ENCODE peak calls at places on chromosomes 11 and 22, in six cellular contexts. One of them, this sample, is unnamed.

GRCh38 chr11:12207384-12208150 is 97.2 kb downstream of the MICAL2 start:
- DNase-seq in right atrium auricular region: no peak
- DNase-seq in mesothelial cell of epicardium: no peak
- DNase-seq in foreskin fibroblast: peak; percentile 80
- DNase-seq in CD8-positive, alpha-beta T cell: no peak
- DNase-seq in AG09309: no peak
- DNase-seq in this sample: no peak

GRCh38 chr11:17974246-17974645 is 38.6 kb downstream of the SERGEF start:
- DNase-seq in right atrium auricular region: no peak
- DNase-seq in mesothelial cell of epicardium: no peak
- DNase-seq in foreskin fibroblast: no peak
- DNase-seq in CD8-positive, alpha-beta T cell: no peak
- DNase-seq in AG09309: no peak
- DNase-seq in this sample: no peak

GRCh38 chr11:133064152-133064877 is 468.0 kb downstream of the OPCML start:
- DNase-seq in right atrium auricular region: peak; percentile 82
- DNase-seq in mesothelial cell of epicardium: peak; percentile 80
- DNase-seq in foreskin fibroblast: peak; percentile 71
- DNase-seq in CD8-positive, alpha-beta T cell: no peak
- DNase-seq in AG09309: no peak
- DNase-seq in this sample: peak; percentile 92

GRCh38 chr11:77865805-77866204 is 44.9 kb downstream of the AAMDC start:
- DNase-seq in right atrium auricular region: no peak
- DNase-seq in mesothelial cell of epicardium: no peak
- DNase-seq in foreskin fibroblast: peak; percentile 47
- DNase-seq in CD8-positive, alpha-beta T cell: no peak
- DNase-seq in AG09309: no peak
- DNase-seq in this sample: no peak

GRCh38 chr11:128985880-128986279 is 43.2 kb upstream of the TP53AIP1 start:
- DNase-seq in right atrium auricular region: no peak
- DNase-seq in mesothelial cell of epicardium: no peak
- DNase-seq in foreskin fibroblast: no peak
- DNase-seq in CD8-positive, alpha-beta T cell: no peak
- DNase-seq in AG09309: no peak
- DNase-seq in this sample: no peak

GRCh38 chr22:39960791-39961746 is 872 bp downstream of the TMA7B start:
- DNase-seq in right atrium auricular region: no peak
- DNase-seq in mesothelial cell of epicardium: no peak
- DNase-seq in foreskin fibroblast: peak; percentile 79
- DNase-seq in CD8-positive, alpha-beta T cell: peak; percentile 15
- DNase-seq in AG09309: peak; percentile 77
- DNase-seq in this sample: no peak

GRCh38 chr11:96272542-96273306 is 70.3 kb downstream of the MAML2 start:
- DNase-seq in right atrium auricular region: no peak
- DNase-seq in mesothelial cell of epicardium: no peak
- DNase-seq in foreskin fibroblast: no peak
- DNase-seq in CD8-positive, alpha-beta T cell: no peak
- DNase-seq in AG09309: no peak
- DNase-seq in this sample: no peak

GRCh38 chr11:12280199-12280837 is 97.1 kb upstream of the PARVA start:
- DNase-seq in right atrium auricular region: peak; percentile 58
- DNase-seq in mesothelial cell of epicardium: no peak
- DNase-seq in foreskin fibroblast: no peak
- DNase-seq in CD8-positive, alpha-beta T cell: no peak
- DNase-seq in AG09309: no peak
- DNase-seq in this sample: no peak

GRCh38 chr11:67538823-67539505 is 15.7 kb upstream of the CABP2 start:
- DNase-seq in right atrium auricular region: no peak
- DNase-seq in mesothelial cell of epicardium: no peak
- DNase-seq in foreskin fibroblast: no peak
- DNase-seq in CD8-positive, alpha-beta T cell: no peak
- DNase-seq in AG09309: no peak
- DNase-seq in this sample: no peak

DNA sequence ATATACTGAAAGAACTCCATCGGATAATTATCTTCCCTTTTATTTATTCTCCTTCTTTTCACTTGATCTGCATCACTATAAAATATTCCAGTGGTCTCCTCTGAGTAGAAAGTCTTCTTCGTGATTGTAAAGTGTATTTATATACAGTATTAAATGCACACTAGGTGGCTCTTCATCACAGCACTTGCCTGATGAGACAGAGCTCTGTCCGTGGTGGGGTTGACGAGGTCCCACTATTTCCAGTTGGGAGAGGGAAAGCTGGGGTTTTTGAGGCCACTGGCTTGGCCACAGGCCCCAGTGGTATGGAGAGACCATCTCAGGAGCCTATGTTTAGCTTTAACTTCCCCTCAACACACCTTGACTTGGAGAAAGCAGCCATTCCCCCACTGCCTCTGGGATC is 31.6 kb upstream of the ZBTB16 start:
- DNase-seq in right atrium auricular region: no peak
- DNase-seq in mesothelial cell of epicardium: no peak
- DNase-seq in foreskin fibroblast: peak; percentile 40
- DNase-seq in CD8-positive, alpha-beta T cell: no peak
- DNase-seq in AG09309: no peak
- DNase-seq in this sample: no peak
- TF ChIP-seq CTCF in right atrium auricular region: no peak
- TF ChIP-seq CTCF in mesothelial cell of epicardium: no peak
- TF ChIP-seq CTCF in foreskin fibroblast: no peak
- TF ChIP-seq CTCF in CD8-positive, alpha-beta T cell: no peak
- TF ChIP-seq CTCF in AG09309: peak; percentile 6
- TF ChIP-seq CTCF in this sample: no peak

GRCh38 chr11:37352485-37352884 is 754.4 kb upstream of the RAG2 start:
- DNase-seq in right atrium auricular region: no peak
- DNase-seq in mesothelial cell of epicardium: no peak
- DNase-seq in foreskin fibroblast: no peak
- DNase-seq in CD8-positive, alpha-beta T cell: no peak
- DNase-seq in AG09309: no peak
- DNase-seq in this sample: no peak
- TF ChIP-seq CTCF in right atrium auricular region: no peak
- TF ChIP-seq CTCF in mesothelial cell of epicardium: no peak
- TF ChIP-seq CTCF in foreskin fibroblast: no peak
- TF ChIP-seq CTCF in CD8-positive, alpha-beta T cell: no peak
- TF ChIP-seq CTCF in AG09309: no peak
- TF ChIP-seq CTCF in this sample: no peak

DNA sequence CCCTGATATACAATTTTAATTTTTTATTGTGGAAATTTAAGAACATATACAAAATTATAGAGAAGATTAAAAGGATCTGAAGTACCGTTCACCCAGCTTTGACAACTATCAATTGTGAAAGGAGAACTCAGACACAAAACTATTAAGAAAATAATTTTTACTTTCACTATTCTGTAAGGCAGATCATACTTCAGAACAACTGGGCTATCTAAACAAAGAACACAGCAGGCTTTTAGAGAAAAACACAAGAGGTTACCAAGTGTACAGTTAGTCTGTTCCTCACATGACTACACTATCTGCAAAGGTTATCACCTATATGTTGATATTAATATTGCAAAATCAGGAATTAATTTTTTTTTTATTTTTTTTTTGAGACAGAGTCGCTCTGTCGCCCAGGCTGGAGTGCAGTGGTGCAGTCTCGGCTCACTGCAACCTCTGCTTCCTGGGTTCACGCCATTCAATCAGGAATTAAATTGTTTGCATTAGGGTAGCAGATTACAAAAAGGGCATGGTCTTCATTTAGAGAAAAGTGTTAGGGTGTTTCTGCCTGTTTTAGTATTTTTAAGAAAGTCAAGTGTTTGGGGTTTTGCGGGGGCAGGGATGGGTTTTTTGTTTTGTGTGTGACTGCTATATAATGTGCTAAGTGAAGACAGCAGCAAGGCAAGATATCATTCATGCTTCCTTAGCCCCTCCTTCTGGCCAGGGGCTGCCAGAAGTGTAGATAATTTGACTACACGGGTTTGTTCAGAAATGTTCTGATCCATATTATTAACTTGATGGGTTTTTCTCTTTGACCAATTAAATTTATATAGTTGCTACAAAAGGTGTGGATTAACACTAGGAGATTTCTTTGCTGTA is 27.6 kb upstream of the SIK2 start:
- DNase-seq in right atrium auricular region: no peak
- DNase-seq in mesothelial cell of epicardium: no peak
- DNase-seq in foreskin fibroblast: no peak
- DNase-seq in CD8-positive, alpha-beta T cell: no peak
- DNase-seq in AG09309: no peak
- DNase-seq in this sample: no peak
- TF ChIP-seq CTCF in right atrium auricular region: no peak
- TF ChIP-seq CTCF in mesothelial cell of epicardium: no peak
- TF ChIP-seq CTCF in foreskin fibroblast: no peak
- TF ChIP-seq CTCF in CD8-positive, alpha-beta T cell: no peak
- TF ChIP-seq CTCF in AG09309: no peak
- TF ChIP-seq CTCF in this sample: no peak

GRCh38 chr11:94876645-94877445 is 96.5 kb downstream of the CWC15 start:
- DNase-seq in right atrium auricular region: peak; percentile 93
- DNase-seq in mesothelial cell of epicardium: no peak
- DNase-seq in foreskin fibroblast: peak; percentile 98
- DNase-seq in CD8-positive, alpha-beta T cell: no peak
- DNase-seq in AG09309: peak; percentile 92
- DNase-seq in this sample: peak; percentile 69
- TF ChIP-seq CTCF in right atrium auricular region: no peak
- TF ChIP-seq CTCF in mesothelial cell of epicardium: no peak
- TF ChIP-seq CTCF in foreskin fibroblast: peak; percentile 46
- TF ChIP-seq CTCF in CD8-positive, alpha-beta T cell: no peak
- TF ChIP-seq CTCF in AG09309: peak; percentile 59
- TF ChIP-seq CTCF in this sample: no peak

GRCh38 chr11:124113890-124114289 is 1.4 kb upstream of the VWA5A start:
- DNase-seq in right atrium auricular region: no peak
- DNase-seq in mesothelial cell of epicardium: no peak
- DNase-seq in foreskin fibroblast: peak; percentile 58
- DNase-seq in CD8-positive, alpha-beta T cell: no peak
- DNase-seq in AG09309: no peak
- DNase-seq in this sample: no peak

GRCh38 chr11:124109377-124109776 is 5.9 kb upstream of the VWA5A start:
- DNase-seq in right atrium auricular region: no peak
- DNase-seq in mesothelial cell of epicardium: no peak
- DNase-seq in foreskin fibroblast: no peak
- DNase-seq in CD8-positive, alpha-beta T cell: no peak
- DNase-seq in AG09309: no peak
- DNase-seq in this sample: no peak

GRCh38 chr11:124108158-124108557 is 7.1 kb upstream of the VWA5A start:
- DNase-seq in right atrium auricular region: no peak
- DNase-seq in mesothelial cell of epicardium: no peak
- DNase-seq in foreskin fibroblast: peak; percentile 25
- DNase-seq in CD8-positive, alpha-beta T cell: no peak
- DNase-seq in AG09309: no peak
- DNase-seq in this sample: no peak
- TF ChIP-seq CTCF in right atrium auricular region: no peak
- TF ChIP-seq CTCF in mesothelial cell of epicardium: no peak
- TF ChIP-seq CTCF in foreskin fibroblast: no peak
- TF ChIP-seq CTCF in CD8-positive, alpha-beta T cell: no peak
- TF ChIP-seq CTCF in AG09309: peak; percentile 19
- TF ChIP-seq CTCF in this sample: no peak